ENCODE peak calls at places on chromosomes 2 and 18, in ten cellular contexts. D is stimulated activated CD8-positive, alpha-beta memory T cell treated with anti-CD3 and anti-CD28 coated beads, Interleukin-7, amount 100 ng/mL, for 48 hours; O is occipital lobe; G is adrenal gland; E is activated naive CD4-positive, alpha-beta T cell treated with Interleukin-2 at 50 U/mL for 16 hours; P is GM12892; U is mucosa of gallbladder; A is Calu3; K is HuH-7.5; Q is hypothalamus. R is an unnamed sample.
A peak's percentile ranks its signal among the peaks of the same experiment; 100 is the strongest.

GRCh38 chr2:140117371-140117770 is 1337.2 kb upstream of the NXPH2 start:
- DNase-seq in D (no peak), O (no peak), G (no peak), E (no peak), P (no peak), U (no peak), A (peak; percentile 8), K (no peak), Q (no peak), R (no peak)

GRCh38 chr2:11738589-11739436 is 7.6 kb upstream of the LPIN1 start:
- DNase-seq in D (no peak), O (peak; percentile 29), G (peak; percentile 79), E (peak; percentile 35), P (no peak), U (peak; percentile 72), A (peak; percentile 78), K (peak; percentile 55), Q (no peak), R (no peak)

GRCh38 chr18:35780937-35781336 is 191.5 kb upstream of the RMP24 start:
- DNase-seq in D (no peak), O (no peak), G (no peak), E (no peak), P (no peak), U (no peak), A (no peak), K (no peak), Q (no peak), R (no peak)

GRCh38 chr18:77208969-77209368 is 40.7 kb upstream of the GALR1 start:
- DNase-seq in D (no peak), O (no peak), G (no peak), E (peak; percentile 25), P (peak; percentile 51), U (peak; percentile 51), A (no peak), K (no peak), Q (no peak), R (no peak)

GRCh38 chr2:29065479-29065847 is 8.9 kb downstream of the PCARE start:
- DNase-seq in D (no peak), O (no peak), G (no peak), E (no peak), P (no peak), U (no peak), A (no peak), K (no peak), Q (no peak), R (no peak)

GRCh38 chr18:49725809-49726514 is 87.4 kb downstream of the ACAA2 start:
- DNase-seq in D (no peak), O (no peak), G (no peak), E (no peak), P (no peak), U (peak; percentile 79), A (peak; percentile 37), K (no peak), Q (no peak), R (no peak)

GRCh38 chr2:67777836-67778429 is 284.9 kb downstream of the C1D start:
- DNase-seq in D (no peak), O (no peak), G (no peak), E (no peak), P (no peak), U (no peak), A (no peak), K (no peak), Q (no peak), R (no peak)

GRCh38 chr2:55168221-55169154 is 63.6 kb downstream of the CLHC1 start:
- DNase-seq in D (no peak), O (peak; percentile 53), G (peak; percentile 52), E (peak; percentile 10), P (no peak), U (peak; percentile 70), A (peak; percentile 56), K (no peak), Q (peak; percentile 72), R (no peak)

GRCh38 chr2:229350117-229350805 is 79.2 kb upstream of the PID1 start:
- DNase-seq in D (no peak), O (no peak), G (no peak), E (no peak), P (no peak), U (no peak), A (no peak), K (no peak), Q (no peak), R (no peak)

GRCh38 chr18:51619283-51619682 is 421.8 kb upstream of the MEX3C start:
- DNase-seq in D (no peak), O (no peak), G (no peak), E (no peak), P (no peak), U (no peak), A (no peak), K (no peak), Q (no peak), R (no peak)

GRCh38 chr18:25233582-25234362 is 118.2 kb downstream of the ZNF521 start:
- DNase-seq in D (no peak), O (no peak), G (no peak), E (no peak), P (no peak), U (no peak), A (no peak), K (no peak), Q (no peak), R (no peak)

GRCh38 chr2:200054681-200055468 is 99.5 kb downstream of the MAIP1 start:
- DNase-seq in D (no peak), O (no peak), G (no peak), E (no peak), P (no peak), U (no peak), A (no peak), K (no peak), Q (no peak), R (no peak)

GRCh38 chr2:171480908-171481307 is 41.4 kb upstream of the CYBRD1 start:
- DNase-seq in D (no peak), O (no peak), G (no peak), E (no peak), P (no peak), U (no peak), A (no peak), K (no peak), Q (no peak), R (no peak)

GRCh38 chr18:58231930-58232329 is 187.9 kb downstream of the NEDD4L start:
- DNase-seq in D (no peak), O (no peak), G (no peak), E (no peak), P (no peak), U (no peak), A (peak; percentile 41), K (no peak), Q (no peak), R (no peak)

GRCh38 chr2:86283461-86284030 is 53.9 kb downstream of the REEP1 start:
- DNase-seq in D (no peak), O (no peak), G (no peak), E (no peak), P (no peak), U (no peak), A (no peak), K (no peak), Q (no peak), R (no peak)

GRCh38 chr2:88230912-88231311 is 60.8 kb downstream of the THNSL2 start:
- DNase-seq in D (no peak), O (no peak), G (no peak), E (no peak), P (no peak), U (no peak), A (no peak), K (no peak), Q (no peak), R (no peak)

GRCh38 chr2:235958631-235959395 is 209.4 kb downstream of the GBX2 start:
- DNase-seq in D (no peak), O (no peak), G (no peak), E (no peak), P (no peak), U (no peak), A (no peak), K (no peak), Q (no peak), R (no peak)

GRCh38 chr2:44745922-44746321 is 195.6 kb upstream of the SIX3 start:
- DNase-seq in D (no peak), O (no peak), G (no peak), E (no peak), P (no peak), U (no peak), A (no peak), K (no peak), Q (no peak), R (no peak)

GRCh38 chr18:31686572-31686971 is 2.2 kb upstream of the B4GALT6 start:
- DNase-seq in D (no peak), O (no peak), G (no peak), E (no peak), P (no peak), U (no peak), A (no peak), K (no peak), Q (no peak), R (no peak)

GRCh38 chr2:185979546-185980071 is 241.0 kb downstream of the FSIP2 start:
- DNase-seq in D (no peak), O (no peak), G (no peak), E (no peak), P (no peak), U (no peak), A (peak; percentile 35), K (no peak), Q (no peak), R (no peak)

GRCh38 chr2:222456479-222457077 is 32.2 kb downstream of the SGPP2 start:
- DNase-seq in D (no peak), O (no peak), G (no peak), E (no peak), P (no peak), U (no peak), A (no peak), K (no peak), Q (no peak), R (no peak)

GRCh38 chr2:141329949-141330348 is 800.9 kb downstream of the LRP1B start:
- DNase-seq in D (no peak), O (no peak), G (no peak), E (no peak), P (no peak), U (no peak), A (no peak), K (no peak), Q (no peak), R (no peak)

GRCh38 chr2:74849228-74849892 is 15.4 kb downstream of the HK2 start:
- DNase-seq in D (no peak), O (no peak), G (no peak), E (peak; percentile 27), P (no peak), U (peak; percentile 58), A (peak; percentile 69), K (no peak), Q (no peak), R (no peak)

GRCh38 chr18:24176727-24177416 is 38.0 kb downstream of the CABYR start:
- DNase-seq in D (peak; percentile 39), O (peak; percentile 28), G (peak; percentile 57), E (peak; percentile 44), P (peak; percentile 46), U (peak; percentile 44), A (peak; percentile 81), K (peak; percentile 46), Q (peak; percentile 68), R (peak; percentile 4)

R was measured in activated CD8-positive, alpha-beta memory T cell treated with anti-CD3 and anti-CD28 coated beads for 48 hours.